ENCODE peak calls at places on chromosomes 4 and X, in four cellular contexts. H is uterus, U is stomach, F is tibial nerve. B is an unnamed sample. For H3K4me1, the result is how much of the 10 kb centered on the place peaks cover.

GRCh38 chr4:144176476-144176875 is 36.0 kb upstream of the GYPA start:
- DNase-seq in F (no peak), H (no peak), U (no peak), B (no peak)

GRCh38 chr4:128653514-128654420 is 155.7 kb upstream of the JADE1 start:
- DNase-seq in U (no peak), H (peak), F (peak), B (no peak)

GRCh38 chr4:69750346-69750745 is 10.1 kb downstream of the SULT1B1 start:
- DNase-seq in F (no peak), H (no peak), U (no peak), B (no peak)

GRCh38 chr4:134201216-134202098 is at the start of gene PABPC4L:
- DNase-seq in U (no peak), H (peak), F (peak), B (peak)

GRCh38 chr4:186553717-186554116 is 1.6 kb downstream of the MTNR1A start:
- DNase-seq in U (no peak), H (no peak), F (no peak), B (no peak)

GRCh38 chrX:41728125-41728524 is 4.1 kb downstream of the GPR82 start:
- DNase-seq in F (no peak), H (no peak), U (no peak), B (no peak)

GRCh38 chrX:136477026-136477425 is 10.7 kb upstream of the BRS3 start:
- DNase-seq in U (no peak), F (no peak), H (no peak), B (no peak)

GRCh38 chr4:119103263-119103662 is 32.4 kb upstream of the MYOZ2 start:
- DNase-seq in U (no peak), H (no peak), F (no peak), B (no peak)

GRCh38 chrX:9342581-9343051 is 122.2 kb upstream of the TBL1X start:
- DNase-seq in H (peak), U (peak), F (peak), B (no peak)

GRCh38 chrX:14064632-14065432 is 35.1 kb upstream of the GEMIN8 start:
- DNase-seq in U (no peak), F (no peak), H (no peak), B (no peak)

GRCh38 chrX:19625612-19626011 is 110.3 kb upstream of the MAP3K15 start:
- DNase-seq in F (no peak), H (no peak), U (no peak), B (no peak)

GRCh38 chr4:173018446-173018845 is 150.2 kb upstream of the GALNT7 start:
- DNase-seq in H (no peak), U (no peak), F (no peak), B (no peak)

GRCh38 chr4:128335541-128335940 is 47.9 kb upstream of the PGRMC2 start:
- DNase-seq in U (no peak), H (no peak), F (no peak), B (no peak)

GRCh38 chr4:107035711-107036601 is at the start of gene DKK2:
- DNase-seq in U (no peak), H (peak), F (peak), B (no peak)

GRCh38 chr4:68654946-68655721 is 15.3 kb downstream of the UGT2B15 start:
- DNase-seq in U (no peak), F (no peak), H (no peak), B (no peak)

GRCh38 chr4:78691971-78692814 is 84.0 kb upstream of the BMP2K start:
- DNase-seq in F (no peak), H (no peak), U (no peak), B (no peak)

GRCh38 chrX:103215037-103215767 is at the start of gene BEX4:
- DNase-seq in H (peak), U (peak), F (peak), B (no peak)

GRCh38 chr4:129239088-129239487 is 143.1 kb downstream of the C4orf33 start:
- DNase-seq in H (peak), U (no peak), F (peak), B (no peak)

DNA sequence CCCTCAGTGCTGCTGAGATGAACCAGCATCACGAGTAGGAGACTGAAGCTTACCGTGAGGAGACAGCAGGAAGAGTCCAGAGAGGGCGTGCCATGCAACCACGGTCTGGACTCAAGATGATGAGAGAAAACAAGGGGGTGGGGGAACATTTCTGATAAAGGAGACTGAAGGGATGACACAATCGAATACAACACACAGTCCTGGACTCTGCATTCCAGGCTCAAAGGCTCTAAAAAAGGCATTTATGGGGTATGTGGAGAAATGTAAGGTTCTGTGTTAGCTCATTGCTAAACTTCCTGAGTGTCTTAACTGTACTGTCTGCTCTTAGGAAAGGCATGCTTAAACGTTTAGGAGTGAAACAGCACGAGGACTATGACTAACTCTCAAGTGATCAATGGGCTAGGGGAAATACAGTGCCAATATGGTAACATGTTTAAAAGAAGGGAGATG is 20.6 kb upstream of the IRAK1 start:
- DNase-seq in U (no peak), F (no peak), H (no peak), B (no peak)
- H3K4me1 ChIP-seq in U (half or more), F (under half), H (under half), B (under half)

GRCh38 chr4:770022-770421 is 55.9 kb downstream of the CPLX1 start:
- DNase-seq in U (no peak), F (no peak), H (no peak), B (no peak)
- TF ChIP-seq POLR2A in U (no peak), F (no peak), H (no peak), B (no peak)

GRCh38 chr4:5019274-5019673 is at the start of gene CYTL1:
- DNase-seq in U (no peak), H (no peak), F (no peak), B (peak)
- H3K4me3 ChIP-seq in U (no peak), H (no peak), F (no peak), B (peak)

DNA sequence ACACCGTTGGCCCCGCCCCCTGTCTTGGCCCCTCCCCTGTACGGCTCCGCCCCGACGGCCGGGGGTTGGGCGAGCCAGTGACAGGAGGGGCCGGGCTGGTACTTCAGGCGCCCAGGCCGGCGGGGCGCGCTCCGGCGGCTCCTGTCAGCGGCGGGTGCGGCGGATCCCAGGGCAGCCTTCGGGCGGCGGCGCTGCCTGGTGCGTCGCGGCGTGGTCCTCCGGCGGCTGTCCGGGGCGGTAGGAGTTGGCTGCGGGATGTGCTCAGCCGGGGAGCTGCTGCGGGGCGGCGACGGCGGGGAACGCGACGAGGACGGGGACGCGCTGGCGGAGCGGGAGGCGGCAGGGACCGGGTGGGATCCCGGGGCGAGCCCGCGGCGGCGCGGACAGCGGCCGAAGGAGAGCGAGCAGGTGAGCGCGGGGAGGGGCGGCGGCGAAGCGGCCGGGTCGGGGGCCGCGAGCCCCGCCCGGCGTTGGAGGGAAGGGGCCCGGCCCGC is at the start of gene FAM241A:
- DNase-seq in H (peak), F (peak), U (peak), B (no peak)
- H3K4me1 ChIP-seq in H (under half), F (under half), U (under half), B (under half)

GRCh38 chr4:126733301-126733700 is 899.5 kb upstream of the INTU start:
- DNase-seq in U (no peak), F (no peak), H (no peak), B (no peak)

GRCh38 chr4:126731062-126731461 is 901.7 kb upstream of the INTU start:
- DNase-seq in F (no peak), U (no peak), H (no peak), B (no peak)

DNA sequence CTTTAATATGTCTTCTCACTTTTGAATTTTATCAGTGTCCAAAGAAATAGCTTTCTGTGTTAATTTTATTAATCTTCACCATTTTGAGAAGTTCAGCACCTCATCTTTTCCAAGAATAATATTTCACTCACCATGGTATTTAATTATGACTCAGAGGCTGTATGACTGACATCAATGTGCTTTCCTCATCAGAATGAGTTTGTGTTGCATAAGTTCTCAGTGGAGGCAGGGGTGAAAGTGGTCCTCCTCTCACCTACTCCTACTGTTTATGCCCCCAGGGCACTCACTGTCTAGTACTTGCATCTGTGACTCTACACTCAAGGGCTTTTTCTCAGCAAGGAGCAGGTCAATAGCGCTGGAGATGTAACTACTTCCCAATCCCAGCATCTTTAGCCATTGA is 905.3 kb upstream of the INTU start:
- DNase-seq in F (no peak), U (no peak), H (no peak), B (no peak)
- TF ChIP-seq POLR2A in F (no peak), U (no peak), H (no peak), B (no peak)

DNA sequence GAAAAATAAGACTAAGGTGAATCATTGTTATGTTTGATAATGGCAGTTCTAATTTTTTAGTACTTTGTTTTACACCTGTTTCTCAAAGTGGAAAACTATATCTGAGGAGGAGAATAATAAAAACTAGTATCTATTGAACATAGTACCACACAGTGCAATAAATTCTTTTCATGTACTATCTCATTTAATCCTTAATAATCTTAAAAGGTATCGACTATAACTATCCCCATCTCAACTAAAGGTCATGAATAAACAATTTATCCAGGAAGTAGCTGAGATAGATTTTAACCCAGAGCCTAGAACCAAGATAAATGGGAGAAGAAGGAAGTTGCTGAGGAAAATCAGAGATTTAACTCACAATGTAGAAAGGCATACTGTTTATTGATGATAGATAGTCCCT is 2.5 kb downstream of the CHIC2 start:
- DNase-seq in F (no peak), U (no peak), H (no peak), B (no peak)
- H3K4me3 ChIP-seq in F (peak), U (peak), H (peak), B (no peak)

B was measured in vagina.